ENCODE peak calls at places on chromosomes 11 and 22, in seven cellular contexts. One of them, this sample, is unnamed.

GRCh38 chr22:36797988-36798670 is 18.7 kb downstream of the PVALB start:
- DNase-seq in lower lobe of right lung: no peak
- DNase-seq in ovary: no peak
- DNase-seq in fibroblast of pulmonary artery: no peak
- DNase-seq in WTC11: no peak
- DNase-seq in osteocyte: no peak
- DNase-seq in tibial artery: no peak
- DNase-seq in this sample: no peak

GRCh38 chr11:44505591-44506054 is 59.8 kb upstream of the CD82 start:
- DNase-seq in lower lobe of right lung: no peak
- DNase-seq in ovary: no peak
- DNase-seq in fibroblast of pulmonary artery: peak; percentile 59
- DNase-seq in WTC11: no peak
- DNase-seq in osteocyte: no peak
- DNase-seq in tibial artery: no peak
- DNase-seq in this sample: peak; percentile 73

GRCh38 chr11:133492895-133493294 is 39.4 kb downstream of the OPCML start:
- DNase-seq in lower lobe of right lung: no peak
- DNase-seq in ovary: no peak
- DNase-seq in fibroblast of pulmonary artery: no peak
- DNase-seq in WTC11: no peak
- DNase-seq in osteocyte: no peak
- DNase-seq in tibial artery: no peak
- DNase-seq in this sample: no peak

GRCh38 chr11:61331636-61332035 is 1.3 kb downstream of the DDB1 start:
- DNase-seq in lower lobe of right lung: no peak
- DNase-seq in ovary: no peak
- DNase-seq in fibroblast of pulmonary artery: no peak
- DNase-seq in WTC11: no peak
- DNase-seq in osteocyte: no peak
- DNase-seq in tibial artery: no peak
- DNase-seq in this sample: no peak

GRCh38 chr11:117828641-117829368 is 4.3 kb upstream of the FXYD2 start:
- DNase-seq in lower lobe of right lung: peak; percentile 46
- DNase-seq in ovary: peak; percentile 60
- DNase-seq in fibroblast of pulmonary artery: peak; percentile 54
- DNase-seq in WTC11: no peak
- DNase-seq in osteocyte: no peak
- DNase-seq in tibial artery: peak; percentile 18
- DNase-seq in this sample: peak; percentile 49

GRCh38 chr11:46386674-46387073 is 4.9 kb downstream of the CHRM4 start:
- DNase-seq in lower lobe of right lung: no peak
- DNase-seq in ovary: no peak
- DNase-seq in fibroblast of pulmonary artery: no peak
- DNase-seq in WTC11: no peak
- DNase-seq in osteocyte: no peak
- DNase-seq in tibial artery: no peak
- DNase-seq in this sample: no peak

GRCh38 chr22:19991395-19991644 is 25.3 kb downstream of the ARVCF start:
- DNase-seq in lower lobe of right lung: no peak
- DNase-seq in ovary: no peak
- DNase-seq in fibroblast of pulmonary artery: no peak
- DNase-seq in WTC11: no peak
- DNase-seq in osteocyte: no peak
- DNase-seq in tibial artery: peak; percentile 44
- DNase-seq in this sample: no peak

GRCh38 chr11:84722583-84723108 is 904.5 kb downstream of the DLG2 start:
- DNase-seq in lower lobe of right lung: no peak
- DNase-seq in ovary: no peak
- DNase-seq in fibroblast of pulmonary artery: no peak
- DNase-seq in WTC11: peak; percentile 39
- DNase-seq in osteocyte: no peak
- DNase-seq in tibial artery: no peak
- DNase-seq in this sample: no peak

GRCh38 chr11:129695543-129696308 is 119.9 kb upstream of the TMEM45B start:
- DNase-seq in lower lobe of right lung: peak; percentile 67
- DNase-seq in ovary: peak; percentile 26
- DNase-seq in fibroblast of pulmonary artery: peak; percentile 35
- DNase-seq in WTC11: peak; percentile 87
- DNase-seq in osteocyte: peak; percentile 84
- DNase-seq in tibial artery: no peak
- DNase-seq in this sample: peak; percentile 62

GRCh38 chr11:129698212-129698611 is 117.4 kb upstream of the TMEM45B start:
- DNase-seq in lower lobe of right lung: no peak
- DNase-seq in ovary: no peak
- DNase-seq in fibroblast of pulmonary artery: no peak
- DNase-seq in WTC11: no peak
- DNase-seq in osteocyte: peak; percentile 66
- DNase-seq in tibial artery: no peak
- DNase-seq in this sample: no peak

GRCh38 chr11:129694538-129694937 is 121.1 kb upstream of the TMEM45B start:
- DNase-seq in lower lobe of right lung: no peak
- DNase-seq in ovary: no peak
- DNase-seq in fibroblast of pulmonary artery: no peak
- DNase-seq in WTC11: peak; percentile 36
- DNase-seq in osteocyte: peak; percentile 81
- DNase-seq in tibial artery: no peak
- DNase-seq in this sample: peak; percentile 50

GRCh38 chr11:129694966-129695365 is 120.7 kb upstream of the TMEM45B start:
- DNase-seq in lower lobe of right lung: no peak
- DNase-seq in ovary: no peak
- DNase-seq in fibroblast of pulmonary artery: no peak
- DNase-seq in WTC11: no peak
- DNase-seq in osteocyte: no peak
- DNase-seq in tibial artery: no peak
- DNase-seq in this sample: peak; percentile 34

GRCh38 chr11:129696309-129696989 is 119.2 kb upstream of the TMEM45B start:
- DNase-seq in lower lobe of right lung: no peak
- DNase-seq in ovary: no peak
- DNase-seq in fibroblast of pulmonary artery: no peak
- DNase-seq in WTC11: no peak
- DNase-seq in osteocyte: peak; percentile 80
- DNase-seq in tibial artery: no peak
- DNase-seq in this sample: no peak
- TF ChIP-seq CTCF in lower lobe of right lung: no peak
- TF ChIP-seq CTCF in ovary: no peak
- TF ChIP-seq CTCF in fibroblast of pulmonary artery: no peak
- TF ChIP-seq CTCF in WTC11: no peak
- TF ChIP-seq CTCF in osteocyte: no peak
- TF ChIP-seq CTCF in tibial artery: no peak
- TF ChIP-seq CTCF in this sample: no peak

GRCh38 chr11:125922156-125922555 is 17.8 kb downstream of the DDX25 start:
- DNase-seq in lower lobe of right lung: no peak
- DNase-seq in ovary: no peak
- DNase-seq in fibroblast of pulmonary artery: no peak
- DNase-seq in WTC11: no peak
- DNase-seq in osteocyte: no peak
- DNase-seq in tibial artery: no peak
- DNase-seq in this sample: no peak

GRCh38 chr11:125921042-125921441 is 16.7 kb downstream of the DDX25 start:
- DNase-seq in lower lobe of right lung: no peak
- DNase-seq in ovary: no peak
- DNase-seq in fibroblast of pulmonary artery: no peak
- DNase-seq in WTC11: no peak
- DNase-seq in osteocyte: no peak
- DNase-seq in tibial artery: no peak
- DNase-seq in this sample: no peak

GRCh38 chr11:125923012-125923579 is 18.8 kb downstream of the DDX25 start:
- DNase-seq in lower lobe of right lung: no peak
- DNase-seq in ovary: peak; percentile 72
- DNase-seq in fibroblast of pulmonary artery: peak; percentile 78
- DNase-seq in WTC11: peak; percentile 71
- DNase-seq in osteocyte: no peak
- DNase-seq in tibial artery: peak; percentile 59
- DNase-seq in this sample: peak; percentile 77

GRCh38 chr11:125916683-125917337 is 12.5 kb downstream of the DDX25 start:
- DNase-seq in lower lobe of right lung: no peak
- DNase-seq in ovary: no peak
- DNase-seq in fibroblast of pulmonary artery: no peak
- DNase-seq in WTC11: no peak
- DNase-seq in osteocyte: no peak
- DNase-seq in tibial artery: no peak
- DNase-seq in this sample: no peak

DNA sequence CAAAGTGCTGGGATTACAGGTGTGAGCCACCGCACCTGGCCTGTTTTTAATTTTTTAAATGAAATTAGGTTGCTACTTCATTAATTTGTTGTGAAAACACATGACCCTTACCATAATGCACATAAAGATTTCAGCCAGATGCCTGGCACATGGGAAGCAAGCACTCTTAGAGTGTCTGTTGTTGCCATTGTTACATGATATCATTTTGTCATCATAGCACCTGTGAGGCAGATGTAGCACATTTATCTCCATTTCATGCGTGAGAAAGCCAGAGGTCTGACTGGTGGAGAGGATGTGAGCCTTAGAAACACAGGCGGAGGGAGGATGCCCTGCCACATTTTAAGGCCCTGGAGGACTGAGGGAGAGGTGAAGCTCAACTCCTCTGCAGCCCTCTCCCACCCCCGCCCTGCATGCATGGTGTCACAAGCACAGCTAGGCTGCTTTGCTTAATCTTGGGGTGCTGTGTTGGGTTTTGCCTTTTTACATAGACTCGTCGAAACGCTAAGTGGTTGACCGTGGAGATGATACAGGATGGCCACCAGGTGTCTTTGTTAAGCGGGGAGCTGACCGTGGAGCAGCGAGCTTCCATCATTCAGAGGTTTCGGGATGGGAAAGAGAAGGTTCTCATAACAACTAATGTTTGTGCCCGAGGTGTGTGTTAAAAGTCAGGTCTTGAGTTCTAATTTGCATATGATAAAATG is 14.0 kb downstream of the DDX25 start:
- DNase-seq in lower lobe of right lung: no peak
- DNase-seq in ovary: no peak
- DNase-seq in fibroblast of pulmonary artery: no peak
- DNase-seq in WTC11: no peak
- DNase-seq in osteocyte: no peak
- DNase-seq in tibial artery: no peak
- DNase-seq in this sample: no peak
- TF ChIP-seq CTCF in lower lobe of right lung: no peak
- TF ChIP-seq CTCF in ovary: no peak
- TF ChIP-seq CTCF in fibroblast of pulmonary artery: no peak
- TF ChIP-seq CTCF in WTC11: no peak
- TF ChIP-seq CTCF in osteocyte: no peak
- TF ChIP-seq CTCF in tibial artery: no peak
- TF ChIP-seq CTCF in this sample: no peak

GRCh38 chr22:22944268-22944985 is 56.8 kb downstream of the IGLL5 start:
- DNase-seq in lower lobe of right lung: no peak
- DNase-seq in ovary: peak; percentile 6
- DNase-seq in fibroblast of pulmonary artery: no peak
- DNase-seq in WTC11: no peak
- DNase-seq in osteocyte: peak; percentile 79
- DNase-seq in tibial artery: no peak
- DNase-seq in this sample: no peak

GRCh38 chr22:22942511-22943329 is 55.1 kb downstream of the IGLL5 start:
- DNase-seq in lower lobe of right lung: peak; percentile 71
- DNase-seq in ovary: peak; percentile 15
- DNase-seq in fibroblast of pulmonary artery: peak; percentile 71
- DNase-seq in WTC11: peak; percentile 91
- DNase-seq in osteocyte: peak; percentile 83
- DNase-seq in tibial artery: peak; percentile 30
- DNase-seq in this sample: peak; percentile 64

GRCh38 chr22:22945195-22945594 is 57.6 kb downstream of the IGLL5 start:
- DNase-seq in lower lobe of right lung: no peak
- DNase-seq in ovary: peak; percentile 3
- DNase-seq in fibroblast of pulmonary artery: no peak
- DNase-seq in WTC11: no peak
- DNase-seq in osteocyte: no peak
- DNase-seq in tibial artery: no peak
- DNase-seq in this sample: no peak

GRCh38 chr22:22941831-22942510 is 54.4 kb downstream of the IGLL5 start:
- DNase-seq in lower lobe of right lung: no peak
- DNase-seq in ovary: peak; percentile 1
- DNase-seq in fibroblast of pulmonary artery: no peak
- DNase-seq in WTC11: peak; percentile 3
- DNase-seq in osteocyte: peak; percentile 78
- DNase-seq in tibial artery: peak; percentile 16
- DNase-seq in this sample: no peak

DNA sequence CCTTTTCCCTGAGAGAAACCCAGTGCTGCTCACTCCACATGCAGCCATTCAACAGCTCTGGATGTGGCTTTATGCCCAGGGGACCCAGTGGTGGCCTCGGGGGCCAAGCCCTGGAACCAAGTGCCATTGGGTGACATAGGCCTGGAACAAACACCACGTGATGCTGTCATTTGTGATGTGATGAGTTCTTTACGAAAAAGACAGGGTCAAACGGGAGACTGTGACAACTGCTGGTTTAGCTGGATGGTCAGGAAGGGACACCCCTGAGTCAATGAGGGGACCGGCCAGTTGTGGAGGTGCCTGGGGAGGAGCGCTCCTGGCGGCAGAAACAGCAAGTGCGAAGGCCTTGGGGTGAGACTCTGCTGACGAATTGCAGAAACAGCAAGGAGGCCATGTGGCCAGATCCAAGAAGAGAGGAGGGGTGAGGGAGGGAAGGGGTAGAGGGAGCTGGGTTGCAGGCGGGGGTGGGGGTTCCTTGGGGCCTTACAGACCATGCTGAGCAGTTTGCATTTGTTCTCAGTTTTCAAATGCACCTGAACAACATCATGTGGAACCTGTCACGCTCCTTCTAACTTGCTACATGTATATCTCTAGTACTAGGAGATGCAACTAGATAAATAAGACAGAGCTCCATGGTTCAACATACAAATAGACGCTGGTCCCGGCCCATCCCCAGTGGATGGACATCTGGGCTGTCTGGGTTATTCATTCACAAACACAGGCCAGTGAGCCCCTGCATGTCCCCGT is 56.1 kb downstream of the IGLL5 start:
- DNase-seq in lower lobe of right lung: no peak
- DNase-seq in ovary: no peak
- DNase-seq in fibroblast of pulmonary artery: no peak
- DNase-seq in WTC11: peak; percentile 14
- DNase-seq in osteocyte: peak; percentile 80
- DNase-seq in tibial artery: no peak
- DNase-seq in this sample: no peak
- TF ChIP-seq CTCF in lower lobe of right lung: no peak
- TF ChIP-seq CTCF in ovary: no peak
- TF ChIP-seq CTCF in fibroblast of pulmonary artery: no peak
- TF ChIP-seq CTCF in WTC11: no peak
- TF ChIP-seq CTCF in osteocyte: no peak
- TF ChIP-seq CTCF in tibial artery: no peak
- TF ChIP-seq CTCF in this sample: no peak

DNA sequence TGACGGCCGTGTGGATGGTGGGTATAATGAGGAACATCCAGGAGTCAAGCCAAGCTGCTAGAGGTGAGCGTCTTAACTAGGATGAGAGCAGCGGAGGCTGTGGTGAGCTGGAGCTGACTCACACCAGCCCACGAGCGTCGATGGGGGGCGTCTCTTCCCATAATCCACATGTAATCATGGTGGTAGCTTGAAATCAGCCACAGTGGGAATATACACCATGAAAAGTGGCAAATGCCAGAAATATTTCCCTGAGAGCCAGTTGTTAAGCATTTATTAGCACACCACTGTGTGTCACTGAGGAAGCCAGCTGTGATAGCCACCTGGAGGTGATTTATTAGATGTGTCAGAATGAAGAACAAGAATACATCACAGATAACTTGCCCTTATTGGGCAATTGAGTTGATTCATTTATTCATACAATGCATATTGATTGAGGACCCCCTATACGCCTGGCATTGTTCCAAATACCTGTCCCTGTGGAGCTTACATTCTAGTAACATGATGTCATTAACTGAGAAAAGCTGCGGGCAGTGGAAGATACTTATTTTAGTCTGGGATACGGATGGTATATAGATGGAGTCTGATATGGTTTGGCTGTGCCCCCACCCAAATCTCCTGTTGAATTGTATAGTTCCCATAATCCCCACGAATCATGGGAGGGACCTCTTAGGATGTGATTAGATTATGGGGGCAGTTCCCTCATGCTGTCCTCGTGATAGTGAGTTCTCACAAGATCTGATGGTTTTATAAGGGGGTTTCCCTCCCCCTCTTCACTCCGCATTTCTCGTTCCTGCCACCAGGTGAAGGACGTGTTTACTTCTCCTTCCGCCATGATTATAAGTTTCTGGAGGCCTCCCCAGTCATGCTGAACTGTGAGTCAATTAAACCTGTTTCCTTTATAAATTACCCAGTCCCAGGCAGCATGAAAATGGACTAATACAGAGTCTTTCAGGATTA is 473.4 kb downstream of the METTL15 start:
- DNase-seq in lower lobe of right lung: no peak
- DNase-seq in ovary: no peak
- DNase-seq in fibroblast of pulmonary artery: peak; percentile 18
- DNase-seq in WTC11: peak; percentile 17
- DNase-seq in osteocyte: no peak
- DNase-seq in tibial artery: no peak
- DNase-seq in this sample: peak; percentile 16
- TF ChIP-seq CTCF in lower lobe of right lung: no peak
- TF ChIP-seq CTCF in ovary: no peak
- TF ChIP-seq CTCF in fibroblast of pulmonary artery: no peak
- TF ChIP-seq CTCF in WTC11: peak; percentile 16
- TF ChIP-seq CTCF in osteocyte: no peak
- TF ChIP-seq CTCF in tibial artery: no peak
- TF ChIP-seq CTCF in this sample: no peak